ENCODE peak calls at places on chromosomes 2 and 18, in seven cellular contexts. T is activated CD4-positive, alpha-beta T cell treated with anti-CD3 and anti-CD28 coated beads, Interleukin-2, amount 50 U/mL, for 1 hour; Z is left kidney; P is kidney tubule cell; B is mesothelial cell of epicardium; N is astrocyte of the cerebellum; Q is stimulated activated CD4-positive, alpha-beta T cell treated with anti-CD3 and anti-CD28 coated beads, Interleukin-4, amount 100 ng/mL, for 4 hours. I is an unnamed sample.

GRCh38 chr18:6650756-6651155 is 78.8 kb upstream of the ARHGAP28 start:
- DNase-seq in P (no peak), N (no peak), Z (no peak), B (no peak), Q (no peak), T (no peak), I (no peak)

GRCh38 chr2:60213865-60214657 is 339.4 kb downstream of the BCL11A start:
- DNase-seq in P (peak; percentile 3), N (no peak), Z (peak; percentile 13), B (no peak), Q (no peak), T (no peak), I (no peak)

GRCh38 chr2:10954856-10955818 is 43.4 kb downstream of the KCNF1 start:
- DNase-seq in Z (no peak), P (peak; percentile 10), Q (no peak), T (no peak), B (no peak), N (no peak), I (no peak)

GRCh38 chr2:228611171-228611570 is 429.7 kb upstream of the SPHKAP start:
- DNase-seq in Q (no peak), B (no peak), Z (no peak), N (no peak), T (no peak), P (no peak), I (no peak)

GRCh38 chr2:175807031-175807873 is 194.8 kb downstream of the LNPK start:
- DNase-seq in P (no peak), Z (peak; percentile 58), Q (no peak), N (no peak), B (no peak), T (no peak), I (no peak)

GRCh38 chr2:174024524-174025270 is 59.5 kb upstream of the SP3 start:
- DNase-seq in P (peak; percentile 24), Z (peak; percentile 59), T (no peak), N (peak; percentile 86), Q (no peak), B (peak; percentile 63), I (no peak)

GRCh38 chr18:39491408-39491807 is 1925.8 kb upstream of the CELF4 start:
- DNase-seq in B (no peak), P (no peak), T (no peak), N (no peak), Z (no peak), Q (no peak), I (no peak)

GRCh38 chr2:62369549-62370164 is 136.3 kb downstream of the TMEM17 start:
- DNase-seq in B (no peak), P (peak; percentile 65), T (no peak), Q (no peak), Z (peak; percentile 45), N (no peak), I (no peak)

GRCh38 chr2:218265626-218266025 is 4.3 kb downstream of the AAMP start:
- DNase-seq in N (no peak), B (no peak), P (no peak), Q (no peak), Z (no peak), T (no peak), I (no peak)

GRCh38 chr2:96800061-96800761 is 15.9 kb upstream of the CNNM3 start:
- DNase-seq in Z (no peak), N (no peak), Q (no peak), B (no peak), T (no peak), P (no peak), I (no peak)

GRCh38 chr2:120442923-120443571 is 97.1 kb downstream of the INHBB start:
- DNase-seq in Q (no peak), P (peak; percentile 73), T (peak; percentile 2), N (no peak), B (peak; percentile 81), Z (peak; percentile 90), I (no peak)

GRCh38 chr18:10020176-10020575 is 106.4 kb downstream of the VAPA start:
- DNase-seq in P (no peak), Q (no peak), Z (no peak), T (no peak), B (no peak), N (no peak), I (no peak)

GRCh38 chr2:70672990-70673647 is 94.9 kb downstream of the ADD2 start:
- DNase-seq in P (no peak), Q (no peak), T (no peak), N (no peak), B (no peak), Z (peak; percentile 90), I (no peak)